ENCODE peak calls at places on chromosome 3, in seven cellular contexts. F is AG10803, L is fibroblast of the aortic adventitia, J is B cell, Y is dermis blood vessel endothelial cell, M is NCI-H2029, U is Calu3. N is an unnamed sample.

GRCh38 chr3:43391621-43392020 is 105.3 kb downstream of the SNRK start:
- DNase-seq in L (no peak), U (no peak), M (no peak), F (no peak), Y (no peak), J (no peak), N (no peak)

GRCh38 chr3:141410408-141410807 is 42.1 kb downstream of the ZBTB38 start:
- DNase-seq in J (no peak), U (no peak), Y (peak; percentile 75), M (peak; percentile 59), F (peak; percentile 79), L (peak; percentile 84), N (no peak)

GRCh38 chr3:124504332-124505059 is 225.8 kb upstream of the UMPS start:
- DNase-seq in M (peak; percentile 21), Y (peak; percentile 24), F (peak; percentile 87), U (no peak), J (no peak), L (peak; percentile 39), N (no peak)

GRCh38 chr3:167899090-167899489 is 163.6 kb downstream of the SERPINI1 start:
- DNase-seq in U (no peak), J (no peak), M (no peak), Y (no peak), L (no peak), F (no peak), N (no peak)

GRCh38 chr3:12708584-12709192 is 44.8 kb upstream of the RAF1 start:
- DNase-seq in U (no peak), M (no peak), J (no peak), F (peak; percentile 88), Y (no peak), L (peak; percentile 90), N (peak; percentile 32)

GRCh38 chr3:58999134-58999778 is 50.6 kb downstream of the CFAP20DC start:
- DNase-seq in J (no peak), U (no peak), F (peak; percentile 10), L (peak; percentile 44), M (no peak), Y (no peak), N (no peak)

GRCh38 chr3:177300039-177300833 is 103.0 kb upstream of the TBL1XR1 start:
- DNase-seq in J (no peak), Y (no peak), F (peak; percentile 8), L (peak; percentile 89), M (no peak), U (peak; percentile 72), N (peak; percentile 100)

GRCh38 chr3:78907367-78907766 is 860.4 kb downstream of the ROBO1 start:
- DNase-seq in F (no peak), J (no peak), Y (no peak), L (no peak), U (no peak), M (no peak), N (no peak)

GRCh38 chr3:187210555-187211327 is 13.5 kb downstream of the RTP1 start:
- DNase-seq in M (no peak), F (peak; percentile 98), U (no peak), J (no peak), Y (no peak), L (peak; percentile 97), N (no peak)

GRCh38 chr3:14899993-14900618 is 47.3 kb upstream of the NR2C2 start:
- DNase-seq in J (no peak), F (no peak), L (no peak), U (peak; percentile 20), M (no peak), Y (no peak), N (no peak)

GRCh38 chr3:157755254-157755653 is 252.0 kb upstream of the VEPH1 start:
- DNase-seq in J (no peak), L (peak; percentile 4), U (no peak), Y (no peak), F (no peak), M (no peak), N (no peak)

GRCh38 chr3:73314182-73314951 is 252.9 kb downstream of the EBLN2 start:
- DNase-seq in F (no peak), Y (no peak), U (no peak), M (no peak), J (no peak), L (no peak), N (no peak)

GRCh38 chr3:177929310-177929709 is 606.9 kb upstream of the KCNMB2 start:
- DNase-seq in M (no peak), U (peak; percentile 16), J (no peak), Y (no peak), L (peak; percentile 10), F (peak; percentile 29), N (no peak)

GRCh38 chr3:101936419-101937331 is 87.4 kb downstream of the NFKBIZ start:
- DNase-seq in Y (peak; percentile 60), F (peak; percentile 87), J (peak; percentile 63), U (no peak), L (peak; percentile 92), M (no peak), N (peak; percentile 63)

GRCh38 chr3:155034786-155035185 is 45.3 kb upstream of the MME start:
- DNase-seq in U (no peak), L (no peak), Y (no peak), J (no peak), M (no peak), F (no peak), N (no peak)

GRCh38 chr3:161854232-161854771 is 357.7 kb downstream of the OTOL1 start:
- DNase-seq in M (no peak), F (peak; percentile 58), Y (peak; percentile 71), U (peak; percentile 64), L (peak; percentile 47), J (no peak), N (peak; percentile 98)

GRCh38 chr3:66817946-66818557 is 180.1 kb upstream of the KBTBD8 start:
- DNase-seq in M (no peak), F (no peak), J (no peak), L (no peak), Y (no peak), U (no peak), N (no peak)

N was measured in Caki2.